ENCODE peak calls at places on chromosomes 4 and X, in four cellular contexts. G is GM12878, S is K562, E is HepG2. F is an unnamed sample.

GRCh38 chr4:77699731-77700210 is 94.2 kb downstream of the CXCL13 start:
- DNase-seq in G (no peak), S (no peak), E (peak; percentile 74), F (no peak)

GRCh38 chrX:38991656-38992558 is 190.6 kb downstream of the MID1IP1 start:
- DNase-seq in G (no peak), S (no peak), E (no peak), F (no peak)

GRCh38 chr4:153439831-153440230 is 26.3 kb upstream of the TMEM131L start:
- DNase-seq in G (no peak), S (no peak), E (no peak), F (no peak)

GRCh38 chr4:99351487-99351886 is 1.1 kb downstream of the ADH1C start:
- DNase-seq in G (no peak), S (no peak), E (no peak), F (no peak)

GRCh38 chrX:66013195-66013816 is 26.6 kb downstream of the VSIG4 start:
- DNase-seq in G (no peak), S (no peak), E (no peak), F (no peak)

GRCh38 chrX:23373129-23373804 is 38.6 kb downstream of the PTCHD1 start:
- DNase-seq in G (no peak), S (no peak), E (no peak), F (no peak)

GRCh38 chr4:112225157-112225556 is 6.4 kb upstream of the AP1AR start:
- DNase-seq in G (no peak), S (no peak), E (no peak), F (no peak)

GRCh38 chr4:70831293-70831692 is 8.4 kb downstream of the GRSF1 start:
- DNase-seq in G (no peak), S (no peak), E (no peak), F (no peak)

GRCh38 chr4:153205757-153206156 is 1.5 kb downstream of the TRIM2 start:
- DNase-seq in G (no peak), S (no peak), E (no peak), F (no peak)

GRCh38 chrX:133559909-133560308 is 144.6 kb upstream of the GPC4 start:
- DNase-seq in G (no peak), S (no peak), E (no peak), F (no peak)

GRCh38 chr4:153649572-153649991 is 34.5 kb upstream of the TLR2 start:
- DNase-seq in G (no peak), S (no peak), E (peak; percentile 21), F (no peak)

GRCh38 chr4:47641755-47642154 is 156.7 kb downstream of the ATP10D start:
- DNase-seq in G (no peak), S (no peak), E (no peak), F (no peak)

GRCh38 chr4:139556735-139557505 is 901 bp upstream of the SETD7 start:
- DNase-seq in G (no peak), S (no peak), E (no peak), F (peak; percentile 64)

GRCh38 chr4:73648478-73648877 is 28.2 kb upstream of the RASSF6 start:
- DNase-seq in G (no peak), S (no peak), E (no peak), F (no peak)

GRCh38 chr4:136009258-136009832 is 1522.9 kb downstream of the PCDH18 start:
- DNase-seq in G (no peak), S (no peak), E (no peak), F (no peak)

GRCh38 chr4:87540176-87541058 is 11.2 kb upstream of the SPARCL1 start:
- DNase-seq in G (no peak), S (no peak), E (no peak), F (no peak)

GRCh38 chr4:27218013-27218412 is 357.4 kb downstream of the STIM2 start:
- DNase-seq in G (no peak), S (no peak), E (no peak), F (no peak)

GRCh38 chr4:118941799-118942198 is 53.1 kb downstream of the SYNPO2 start:
- DNase-seq in G (no peak), S (no peak), E (no peak), F (no peak)

GRCh38 chr4:111984169-111984873 is 160.9 kb upstream of the FAM241A start:
- DNase-seq in G (no peak), S (no peak), E (no peak), F (no peak)

GRCh38 chrX:153684447-153685178 is 3.1 kb upstream of the SLC6A8 start:
- DNase-seq in G (no peak), S (no peak), E (peak; percentile 43), F (no peak)

GRCh38 chr4:163269156-163269555 is 63.2 kb downstream of the NPY1R start:
- DNase-seq in G (no peak), S (peak; percentile 26), E (no peak), F (no peak)
- TF ChIP-seq POLR2AphosphoS2 in G (no peak), S (no peak), E (no peak), F (no peak)

GRCh38 chrX:147912093-147912801 is 528 bp downstream of the FMR1 start:
- DNase-seq in G (no peak), S (peak; percentile 12), E (no peak), F (peak; percentile 31)
- TF ChIP-seq POLR2AphosphoS2 in G (no peak), S (no peak), E (no peak), F (no peak)

DNA sequence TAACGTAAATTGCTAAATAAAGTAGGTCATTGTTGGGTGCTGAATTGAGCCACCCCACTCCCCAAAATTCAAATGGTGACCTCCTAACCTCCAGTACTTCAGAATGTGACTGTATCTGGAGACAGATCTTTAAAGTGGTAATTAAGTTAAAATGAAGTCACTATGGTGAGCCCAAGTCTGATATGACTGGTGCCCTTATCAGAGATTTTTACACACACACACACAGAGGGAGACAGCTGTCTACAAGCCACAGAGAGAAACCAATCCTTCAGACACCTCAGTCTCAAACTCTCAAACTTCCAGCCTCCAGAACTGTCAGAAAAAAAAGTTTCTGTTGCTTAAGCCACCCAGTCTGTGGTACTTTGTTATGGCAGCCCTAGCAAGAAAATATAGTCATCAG is 879.2 kb upstream of the INTU start:
- DNase-seq in G (no peak), S (no peak), E (no peak), F (no peak)
- TF ChIP-seq POLR2AphosphoS2 in G (no peak), S (no peak), E (no peak), F (no peak)

GRCh38 chr4:106303548-106303947 is 12.5 kb downstream of the TBCK start:
- DNase-seq in G (no peak), S (peak; percentile 12), E (no peak), F (no peak)
- TF ChIP-seq POLR2AphosphoS2 in G (no peak), S (no peak), E (no peak), F (no peak)

GRCh38 chrX:25941559-25942250 is 196.4 kb upstream of the MAGEB18 start:
- DNase-seq in G (no peak), S (no peak), E (no peak), F (no peak)

GRCh38 chrX:25941087-25941486 is 197.1 kb upstream of the MAGEB18 start:
- DNase-seq in G (no peak), S (no peak), E (no peak), F (no peak)
- TF ChIP-seq POLR2AphosphoS2 in G (no peak), S (no peak), E (no peak), F (no peak)

DNA sequence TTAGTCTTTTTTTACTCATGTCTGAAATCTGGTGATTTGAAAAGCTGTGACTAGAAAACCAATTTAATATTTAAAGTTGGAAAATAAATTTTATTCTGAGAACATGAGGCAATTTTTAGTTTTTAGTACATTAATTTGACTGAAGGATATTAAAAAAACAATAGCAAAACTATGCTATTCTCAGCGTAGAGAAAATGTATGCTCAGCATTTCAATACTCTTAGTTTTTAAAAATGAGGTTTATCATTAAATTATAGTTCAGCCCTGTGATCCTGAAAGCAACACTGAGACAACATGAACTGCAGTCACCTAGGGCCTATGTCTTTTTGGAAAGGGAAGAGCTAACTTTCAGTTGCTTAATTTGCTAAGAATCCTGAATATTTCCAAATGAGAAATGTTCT is 9.5 kb downstream of the GALNT7 start:
- DNase-seq in G (no peak), S (no peak), E (no peak), F (no peak)
- TF ChIP-seq POLR2AphosphoS2 in G (no peak), S (no peak), E (no peak), F (no peak)

DNA sequence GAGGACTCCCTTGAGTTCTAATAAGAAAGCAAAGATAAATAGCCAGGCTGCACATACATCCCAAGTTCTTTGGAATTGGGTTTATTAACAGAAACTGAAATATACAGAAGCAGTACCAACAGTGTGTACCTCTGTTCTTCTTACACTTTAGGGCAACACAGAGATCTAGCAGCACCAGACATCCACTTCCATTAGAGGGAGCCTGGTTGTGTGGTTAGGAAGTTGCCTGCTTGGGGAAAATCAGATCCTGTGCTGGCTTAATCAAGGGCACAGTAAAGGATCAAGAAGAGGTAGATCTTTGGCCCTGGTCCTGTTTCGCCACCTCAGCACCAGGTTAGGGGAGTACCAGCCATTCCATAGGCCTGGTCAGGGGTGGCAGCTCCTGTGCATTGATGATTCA is 231.1 kb upstream of the ARHGAP24 start:
- DNase-seq in G (no peak), S (no peak), E (no peak), F (no peak)
- TF ChIP-seq POLR2AphosphoS2 in G (no peak), S (no peak), E (no peak), F (no peak)

F was measured in A549.